ENCODE peak calls at places on chromosomes 16 and 17, in nine cellular contexts. One of them, this sample, is unnamed.

GRCh38 chr16:24568392-24568791 is 29.0 kb downstream of the RBBP6 start:
- DNase-seq in neural progenitor cell: no peak
- DNase-seq in amniotic stem cell: no peak
- DNase-seq in left colon: no peak
- DNase-seq in NCI-H345: no peak
- DNase-seq in lower lobe of right lung: no peak
- DNase-seq in stimulated activated CD8-positive, alpha-beta memory T cell treated with anti-CD3 and anti-CD28 coated beads, Interleukin-7, amount 100 ng/mL, for 1 hour: no peak
- DNase-seq in GM13976: no peak
- DNase-seq in GM04504: peak; percentile 2
- DNase-seq in this sample: no peak

GRCh38 chr17:44219636-44220210 is at the start of gene UBTF:
- DNase-seq in GM13976: peak; percentile 72
- DNase-seq in amniotic stem cell: no peak
- DNase-seq in left colon: peak; percentile 70
- DNase-seq in stimulated activated CD8-positive, alpha-beta memory T cell treated with anti-CD3 and anti-CD28 coated beads, Interleukin-7, amount 100 ng/mL, for 1 hour: peak; percentile 31
- DNase-seq in NCI-H345: peak; percentile 91
- DNase-seq in GM04504: no peak
- DNase-seq in neural progenitor cell: peak; percentile 91
- DNase-seq in lower lobe of right lung: peak; percentile 76
- DNase-seq in this sample: peak; percentile 54

GRCh38 chr16:52976539-52977167 is 76.0 kb downstream of the CHD9NB start:
- DNase-seq in neural progenitor cell: peak; percentile 30
- DNase-seq in left colon: no peak
- DNase-seq in amniotic stem cell: no peak
- DNase-seq in NCI-H345: peak; percentile 5
- DNase-seq in lower lobe of right lung: no peak
- DNase-seq in GM04504: peak; percentile 3
- DNase-seq in GM13976: peak; percentile 47
- DNase-seq in stimulated activated CD8-positive, alpha-beta memory T cell treated with anti-CD3 and anti-CD28 coated beads, Interleukin-7, amount 100 ng/mL, for 1 hour: no peak
- DNase-seq in this sample: no peak

GRCh38 chr17:9306086-9306485 is 269.5 kb downstream of the STX8 start:
- DNase-seq in GM13976: no peak
- DNase-seq in GM04504: no peak
- DNase-seq in amniotic stem cell: no peak
- DNase-seq in neural progenitor cell: no peak
- DNase-seq in stimulated activated CD8-positive, alpha-beta memory T cell treated with anti-CD3 and anti-CD28 coated beads, Interleukin-7, amount 100 ng/mL, for 1 hour: no peak
- DNase-seq in lower lobe of right lung: no peak
- DNase-seq in left colon: no peak
- DNase-seq in NCI-H345: no peak
- DNase-seq in this sample: no peak

GRCh38 chr17:3828151-3828851 is 17.7 kb downstream of the NCBP3 start:
- DNase-seq in GM04504: no peak
- DNase-seq in left colon: no peak
- DNase-seq in NCI-H345: no peak
- DNase-seq in neural progenitor cell: no peak
- DNase-seq in GM13976: no peak
- DNase-seq in lower lobe of right lung: no peak
- DNase-seq in amniotic stem cell: no peak
- DNase-seq in stimulated activated CD8-positive, alpha-beta memory T cell treated with anti-CD3 and anti-CD28 coated beads, Interleukin-7, amount 100 ng/mL, for 1 hour: no peak
- DNase-seq in this sample: no peak

GRCh38 chr17:6668727-6669425 is 17.3 kb downstream of the C17orf100 start:
- DNase-seq in amniotic stem cell: no peak
- DNase-seq in left colon: no peak
- DNase-seq in GM13976: no peak
- DNase-seq in lower lobe of right lung: no peak
- DNase-seq in neural progenitor cell: no peak
- DNase-seq in stimulated activated CD8-positive, alpha-beta memory T cell treated with anti-CD3 and anti-CD28 coated beads, Interleukin-7, amount 100 ng/mL, for 1 hour: no peak
- DNase-seq in NCI-H345: no peak
- DNase-seq in GM04504: no peak
- DNase-seq in this sample: no peak

GRCh38 chr17:27646232-27646631 is 15.2 kb downstream of the LGALS9 start:
- DNase-seq in lower lobe of right lung: no peak
- DNase-seq in neural progenitor cell: no peak
- DNase-seq in GM04504: no peak
- DNase-seq in left colon: no peak
- DNase-seq in NCI-H345: no peak
- DNase-seq in GM13976: no peak
- DNase-seq in stimulated activated CD8-positive, alpha-beta memory T cell treated with anti-CD3 and anti-CD28 coated beads, Interleukin-7, amount 100 ng/mL, for 1 hour: no peak
- DNase-seq in amniotic stem cell: no peak
- DNase-seq in this sample: no peak

GRCh38 chr17:42472709-42473521 is 14.2 kb downstream of the ATP6V0A1 start:
- DNase-seq in left colon: no peak
- DNase-seq in amniotic stem cell: no peak
- DNase-seq in lower lobe of right lung: no peak
- DNase-seq in stimulated activated CD8-positive, alpha-beta memory T cell treated with anti-CD3 and anti-CD28 coated beads, Interleukin-7, amount 100 ng/mL, for 1 hour: no peak
- DNase-seq in GM13976: no peak
- DNase-seq in neural progenitor cell: no peak
- DNase-seq in GM04504: peak; percentile 73
- DNase-seq in NCI-H345: no peak
- DNase-seq in this sample: no peak

GRCh38 chr16:55471448-55472097 is 7.4 kb upstream of the MMP2 start:
- DNase-seq in GM13976: no peak
- DNase-seq in amniotic stem cell: peak; percentile 72
- DNase-seq in neural progenitor cell: no peak
- DNase-seq in GM04504: peak; percentile 71
- DNase-seq in stimulated activated CD8-positive, alpha-beta memory T cell treated with anti-CD3 and anti-CD28 coated beads, Interleukin-7, amount 100 ng/mL, for 1 hour: no peak
- DNase-seq in NCI-H345: no peak
- DNase-seq in left colon: no peak
- DNase-seq in lower lobe of right lung: no peak
- DNase-seq in this sample: no peak

GRCh38 chr16:87791295-87792204 is 25.8 kb upstream of the KLHDC4 start:
- DNase-seq in lower lobe of right lung: no peak
- DNase-seq in stimulated activated CD8-positive, alpha-beta memory T cell treated with anti-CD3 and anti-CD28 coated beads, Interleukin-7, amount 100 ng/mL, for 1 hour: no peak
- DNase-seq in neural progenitor cell: peak; percentile 24
- DNase-seq in GM13976: no peak
- DNase-seq in GM04504: no peak
- DNase-seq in amniotic stem cell: no peak
- DNase-seq in left colon: no peak
- DNase-seq in NCI-H345: no peak
- DNase-seq in this sample: no peak

GRCh38 chr16:57619606-57620315 is 8.7 kb upstream of the ADGRG1 start:
- DNase-seq in lower lobe of right lung: peak; percentile 66
- DNase-seq in left colon: peak; percentile 86
- DNase-seq in stimulated activated CD8-positive, alpha-beta memory T cell treated with anti-CD3 and anti-CD28 coated beads, Interleukin-7, amount 100 ng/mL, for 1 hour: no peak
- DNase-seq in neural progenitor cell: no peak
- DNase-seq in GM04504: no peak
- DNase-seq in NCI-H345: peak; percentile 16
- DNase-seq in amniotic stem cell: no peak
- DNase-seq in GM13976: no peak
- DNase-seq in this sample: no peak

GRCh38 chr17:3773511-3773910 is 27.5 kb downstream of the ITGAE start:
- DNase-seq in lower lobe of right lung: no peak
- DNase-seq in GM04504: peak; percentile 28
- DNase-seq in NCI-H345: no peak
- DNase-seq in amniotic stem cell: no peak
- DNase-seq in stimulated activated CD8-positive, alpha-beta memory T cell treated with anti-CD3 and anti-CD28 coated beads, Interleukin-7, amount 100 ng/mL, for 1 hour: no peak
- DNase-seq in left colon: no peak
- DNase-seq in neural progenitor cell: no peak
- DNase-seq in GM13976: no peak
- DNase-seq in this sample: no peak

GRCh38 chr16:20950294-20950693 is 49.7 kb downstream of the LYRM1 start:
- DNase-seq in lower lobe of right lung: no peak
- DNase-seq in amniotic stem cell: no peak
- DNase-seq in neural progenitor cell: no peak
- DNase-seq in GM13976: no peak
- DNase-seq in stimulated activated CD8-positive, alpha-beta memory T cell treated with anti-CD3 and anti-CD28 coated beads, Interleukin-7, amount 100 ng/mL, for 1 hour: no peak
- DNase-seq in left colon: no peak
- DNase-seq in GM04504: no peak
- DNase-seq in NCI-H345: no peak
- DNase-seq in this sample: no peak

GRCh38 chr17:309361-309888 is 43.2 kb downstream of the RPH3AL start:
- DNase-seq in lower lobe of right lung: peak; percentile 42
- DNase-seq in GM13976: no peak
- DNase-seq in left colon: no peak
- DNase-seq in neural progenitor cell: peak; percentile 78
- DNase-seq in GM04504: no peak
- DNase-seq in NCI-H345: no peak
- DNase-seq in stimulated activated CD8-positive, alpha-beta memory T cell treated with anti-CD3 and anti-CD28 coated beads, Interleukin-7, amount 100 ng/mL, for 1 hour: no peak
- DNase-seq in amniotic stem cell: no peak
- DNase-seq in this sample: no peak

GRCh38 chr17:7260601-7261376 is 1.5 kb downstream of the CLDN7 start:
- DNase-seq in left colon: peak; percentile 84
- DNase-seq in amniotic stem cell: no peak
- DNase-seq in NCI-H345: peak; percentile 27
- DNase-seq in lower lobe of right lung: peak; percentile 89
- DNase-seq in GM13976: peak; percentile 65
- DNase-seq in stimulated activated CD8-positive, alpha-beta memory T cell treated with anti-CD3 and anti-CD28 coated beads, Interleukin-7, amount 100 ng/mL, for 1 hour: no peak
- DNase-seq in GM04504: no peak
- DNase-seq in neural progenitor cell: peak; percentile 73
- DNase-seq in this sample: no peak

GRCh38 chr17:4332296-4332970 is 34.0 kb downstream of the UBE2G1 start:
- DNase-seq in lower lobe of right lung: no peak
- DNase-seq in amniotic stem cell: no peak
- DNase-seq in stimulated activated CD8-positive, alpha-beta memory T cell treated with anti-CD3 and anti-CD28 coated beads, Interleukin-7, amount 100 ng/mL, for 1 hour: no peak
- DNase-seq in GM04504: no peak
- DNase-seq in NCI-H345: no peak
- DNase-seq in neural progenitor cell: peak; percentile 33
- DNase-seq in GM13976: no peak
- DNase-seq in left colon: no peak
- DNase-seq in this sample: no peak

GRCh38 chr16:88430185-88430523 is 22.9 kb upstream of the ZFPM1 start:
- DNase-seq in amniotic stem cell: no peak
- DNase-seq in GM13976: peak; percentile 68
- DNase-seq in left colon: no peak
- DNase-seq in NCI-H345: no peak
- DNase-seq in lower lobe of right lung: no peak
- DNase-seq in GM04504: no peak
- DNase-seq in stimulated activated CD8-positive, alpha-beta memory T cell treated with anti-CD3 and anti-CD28 coated beads, Interleukin-7, amount 100 ng/mL, for 1 hour: no peak
- DNase-seq in neural progenitor cell: no peak
- DNase-seq in this sample: no peak

GRCh38 chr17:29836643-29837042 is 93.4 kb downstream of the SSH2 start:
- DNase-seq in NCI-H345: no peak
- DNase-seq in neural progenitor cell: no peak
- DNase-seq in left colon: no peak
- DNase-seq in GM04504: peak; percentile 45
- DNase-seq in GM13976: no peak
- DNase-seq in amniotic stem cell: no peak
- DNase-seq in stimulated activated CD8-positive, alpha-beta memory T cell treated with anti-CD3 and anti-CD28 coated beads, Interleukin-7, amount 100 ng/mL, for 1 hour: no peak
- DNase-seq in lower lobe of right lung: no peak
- DNase-seq in this sample: no peak

GRCh38 chr17:12522743-12523181 is 142.9 kb upstream of the MYOCD start:
- DNase-seq in GM04504: no peak
- DNase-seq in NCI-H345: no peak
- DNase-seq in left colon: peak; percentile 24
- DNase-seq in amniotic stem cell: no peak
- DNase-seq in stimulated activated CD8-positive, alpha-beta memory T cell treated with anti-CD3 and anti-CD28 coated beads, Interleukin-7, amount 100 ng/mL, for 1 hour: no peak
- DNase-seq in GM13976: no peak
- DNase-seq in neural progenitor cell: peak; percentile 12
- DNase-seq in lower lobe of right lung: no peak
- DNase-seq in this sample: no peak

GRCh38 chr16:81415757-81416156 is 28.9 kb upstream of the CMIP start:
- DNase-seq in stimulated activated CD8-positive, alpha-beta memory T cell treated with anti-CD3 and anti-CD28 coated beads, Interleukin-7, amount 100 ng/mL, for 1 hour: no peak
- DNase-seq in amniotic stem cell: no peak
- DNase-seq in GM04504: no peak
- DNase-seq in lower lobe of right lung: no peak
- DNase-seq in GM13976: no peak
- DNase-seq in NCI-H345: no peak
- DNase-seq in neural progenitor cell: peak; percentile 80
- DNase-seq in left colon: no peak
- DNase-seq in this sample: no peak

GRCh38 chr16:54285414-54286066 is 1.0 kb downstream of the IRX3 start:
- DNase-seq in amniotic stem cell: no peak
- DNase-seq in lower lobe of right lung: no peak
- DNase-seq in NCI-H345: peak; percentile 20
- DNase-seq in stimulated activated CD8-positive, alpha-beta memory T cell treated with anti-CD3 and anti-CD28 coated beads, Interleukin-7, amount 100 ng/mL, for 1 hour: no peak
- DNase-seq in GM04504: no peak
- DNase-seq in left colon: no peak
- DNase-seq in neural progenitor cell: peak; percentile 61
- DNase-seq in GM13976: no peak
- DNase-seq in this sample: no peak

GRCh38 chr16:50781043-50781442 is 39.2 kb downstream of the CYLD start:
- DNase-seq in stimulated activated CD8-positive, alpha-beta memory T cell treated with anti-CD3 and anti-CD28 coated beads, Interleukin-7, amount 100 ng/mL, for 1 hour: no peak
- DNase-seq in amniotic stem cell: no peak
- DNase-seq in left colon: no peak
- DNase-seq in lower lobe of right lung: no peak
- DNase-seq in GM13976: no peak
- DNase-seq in neural progenitor cell: peak; percentile 63
- DNase-seq in GM04504: no peak
- DNase-seq in NCI-H345: no peak
- DNase-seq in this sample: no peak

GRCh38 chr16:86527366-86527765 is 17.0 kb downstream of the FOXF1 start:
- DNase-seq in GM13976: no peak
- DNase-seq in left colon: no peak
- DNase-seq in neural progenitor cell: no peak
- DNase-seq in lower lobe of right lung: no peak
- DNase-seq in stimulated activated CD8-positive, alpha-beta memory T cell treated with anti-CD3 and anti-CD28 coated beads, Interleukin-7, amount 100 ng/mL, for 1 hour: no peak
- DNase-seq in GM04504: no peak
- DNase-seq in NCI-H345: no peak
- DNase-seq in amniotic stem cell: no peak
- DNase-seq in this sample: no peak

GRCh38 chr17:62882284-62882683 is 74.2 kb upstream of the MARCHF10 start:
- DNase-seq in left colon: no peak
- DNase-seq in GM13976: no peak
- DNase-seq in NCI-H345: peak; percentile 18
- DNase-seq in neural progenitor cell: no peak
- DNase-seq in stimulated activated CD8-positive, alpha-beta memory T cell treated with anti-CD3 and anti-CD28 coated beads, Interleukin-7, amount 100 ng/mL, for 1 hour: no peak
- DNase-seq in amniotic stem cell: no peak
- DNase-seq in GM04504: no peak
- DNase-seq in lower lobe of right lung: no peak
- DNase-seq in this sample: no peak

GRCh38 chr17:74769856-74770497 is 6.2 kb downstream of the NAT9 start:
- DNase-seq in amniotic stem cell: no peak
- DNase-seq in stimulated activated CD8-positive, alpha-beta memory T cell treated with anti-CD3 and anti-CD28 coated beads, Interleukin-7, amount 100 ng/mL, for 1 hour: no peak
- DNase-seq in GM04504: no peak
- DNase-seq in lower lobe of right lung: no peak
- DNase-seq in neural progenitor cell: no peak
- DNase-seq in NCI-H345: no peak
- DNase-seq in GM13976: no peak
- DNase-seq in left colon: no peak
- DNase-seq in this sample: no peak

GRCh38 chr17:3554440-3554839 is 3.2 kb downstream of the TRPV3 start:
- DNase-seq in lower lobe of right lung: no peak
- DNase-seq in GM04504: no peak
- DNase-seq in left colon: no peak
- DNase-seq in amniotic stem cell: no peak
- DNase-seq in neural progenitor cell: no peak
- DNase-seq in GM13976: no peak
- DNase-seq in stimulated activated CD8-positive, alpha-beta memory T cell treated with anti-CD3 and anti-CD28 coated beads, Interleukin-7, amount 100 ng/mL, for 1 hour: no peak
- DNase-seq in NCI-H345: no peak
- DNase-seq in this sample: no peak

GRCh38 chr16:65195998-65196397 is 74.1 kb upstream of the CDH11 start:
- DNase-seq in neural progenitor cell: no peak
- DNase-seq in NCI-H345: no peak
- DNase-seq in lower lobe of right lung: no peak
- DNase-seq in stimulated activated CD8-positive, alpha-beta memory T cell treated with anti-CD3 and anti-CD28 coated beads, Interleukin-7, amount 100 ng/mL, for 1 hour: no peak
- DNase-seq in amniotic stem cell: peak; percentile 26
- DNase-seq in left colon: no peak
- DNase-seq in GM13976: no peak
- DNase-seq in GM04504: no peak
- DNase-seq in this sample: no peak

GRCh38 chr16:58912571-58912970 is 178.5 kb upstream of the GOT2 start:
- DNase-seq in GM13976: no peak
- DNase-seq in lower lobe of right lung: no peak
- DNase-seq in GM04504: no peak
- DNase-seq in neural progenitor cell: no peak
- DNase-seq in stimulated activated CD8-positive, alpha-beta memory T cell treated with anti-CD3 and anti-CD28 coated beads, Interleukin-7, amount 100 ng/mL, for 1 hour: no peak
- DNase-seq in NCI-H345: no peak
- DNase-seq in left colon: no peak
- DNase-seq in amniotic stem cell: no peak
- DNase-seq in this sample: no peak

GRCh38 chr17:63032141-63032540 is 66.1 kb downstream of the TANC2 start:
- DNase-seq in left colon: no peak
- DNase-seq in amniotic stem cell: no peak
- DNase-seq in GM13976: no peak
- DNase-seq in GM04504: no peak
- DNase-seq in neural progenitor cell: no peak
- DNase-seq in stimulated activated CD8-positive, alpha-beta memory T cell treated with anti-CD3 and anti-CD28 coated beads, Interleukin-7, amount 100 ng/mL, for 1 hour: no peak
- DNase-seq in NCI-H345: no peak
- DNase-seq in lower lobe of right lung: no peak
- DNase-seq in this sample: no peak

GRCh38 chr17:50661795-50662391 is 27.2 kb downstream of the ABCC3 start:
- DNase-seq in lower lobe of right lung: peak; percentile 64
- DNase-seq in neural progenitor cell: no peak
- DNase-seq in GM13976: no peak
- DNase-seq in left colon: peak; percentile 79
- DNase-seq in stimulated activated CD8-positive, alpha-beta memory T cell treated with anti-CD3 and anti-CD28 coated beads, Interleukin-7, amount 100 ng/mL, for 1 hour: no peak
- DNase-seq in amniotic stem cell: peak; percentile 68
- DNase-seq in GM04504: peak; percentile 87
- DNase-seq in NCI-H345: no peak
- DNase-seq in this sample: no peak

GRCh38 chr17:61627125-61627524 is 36.1 kb upstream of the NACA2 start:
- DNase-seq in neural progenitor cell: no peak
- DNase-seq in GM13976: no peak
- DNase-seq in NCI-H345: no peak
- DNase-seq in stimulated activated CD8-positive, alpha-beta memory T cell treated with anti-CD3 and anti-CD28 coated beads, Interleukin-7, amount 100 ng/mL, for 1 hour: no peak
- DNase-seq in GM04504: no peak
- DNase-seq in amniotic stem cell: no peak
- DNase-seq in left colon: no peak
- DNase-seq in lower lobe of right lung: no peak
- DNase-seq in this sample: no peak